ENCODE peak calls at places on chromosomes 11 and 22, in ten cellular contexts. Z, N, W, D, O, M, U, J, Q and S are unnamed samples.

GRCh38 chr11:122365545-122366380 is 249.7 kb upstream of the BLID start:
- DNase-seq in Z (no peak), N (no peak), W (peak; percentile 5), D (no peak), O (no peak), M (no peak), U (no peak), J (no peak), Q (peak; percentile 49), S (no peak)

GRCh38 chr11:6655020-6655789 is 404 bp downstream of the DCHS1 start:
- DNase-seq in Z (peak; percentile 52), N (no peak), W (no peak), D (no peak), O (no peak), M (no peak), U (peak; percentile 45), J (no peak), Q (peak; percentile 58), S (no peak)

GRCh38 chr22:44537016-44537936 is 39.2 kb upstream of the RTL6 start:
- DNase-seq in Z (no peak), N (no peak), W (no peak), D (no peak), O (no peak), M (no peak), U (no peak), J (no peak), Q (peak; percentile 24), S (no peak)

GRCh38 chr22:24421428-24421931 is 5.9 kb upstream of the ADORA2A start:
- DNase-seq in Z (peak; percentile 45), N (no peak), W (no peak), D (no peak), O (no peak), M (no peak), U (peak; percentile 59), J (no peak), Q (no peak), S (no peak)

GRCh38 chr22:29002603-29003002 is 59.0 kb downstream of the C22orf31 start:
- DNase-seq in Z (no peak), N (no peak), W (no peak), D (no peak), O (no peak), M (no peak), U (no peak), J (no peak), Q (no peak), S (no peak)

GRCh38 chr11:62588966-62589637 is 2.2 kb downstream of the TUT1 start:
- DNase-seq in Z (no peak), N (no peak), W (peak; percentile 42), D (no peak), O (no peak), M (no peak), U (no peak), J (peak; percentile 50), Q (peak; percentile 66), S (no peak)

GRCh38 chr22:49024775-49025440 is 802.8 kb downstream of the BRD1 start:
- DNase-seq in Z (no peak), N (no peak), W (no peak), D (no peak), O (no peak), M (no peak), U (no peak), J (no peak), Q (no peak), S (no peak)

GRCh38 chr22:42848941-42849340 is 8.1 kb downstream of the ARFGAP3 start:
- DNase-seq in Z (no peak), N (no peak), W (no peak), D (no peak), O (no peak), M (no peak), U (no peak), J (no peak), Q (peak; percentile 51), S (no peak)

GRCh38 chr22:46008836-46009596 is 32.1 kb upstream of the WNT7B start:
- DNase-seq in Z (no peak), N (no peak), W (no peak), D (no peak), O (no peak), M (no peak), U (no peak), J (no peak), Q (no peak), S (peak; percentile 17)

GRCh38 chr11:117910941-117911630 is 18.1 kb downstream of the TMPRSS13 start:
- DNase-seq in Z (no peak), N (no peak), W (no peak), D (no peak), O (no peak), M (no peak), U (no peak), J (no peak), Q (no peak), S (no peak)

GRCh38 chr22:20919718-20920117 is 2.5 kb downstream of the CRKL start:
- DNase-seq in Z (no peak), N (no peak), W (no peak), D (no peak), O (no peak), M (no peak), U (no peak), J (no peak), Q (peak; percentile 37), S (no peak)

GRCh38 chr22:50314455-50315288 is 7.2 kb upstream of the PLXNB2 start:
- DNase-seq in Z (peak; percentile 70), N (no peak), W (no peak), D (no peak), O (no peak), M (no peak), U (peak; percentile 64), J (no peak), Q (no peak), S (no peak)

GRCh38 chr11:122727101-122727929 is 71.8 kb downstream of the UBASH3B start:
- DNase-seq in Z (peak; percentile 25), N (no peak), W (no peak), D (no peak), O (no peak), M (peak; percentile 17), U (peak; percentile 56), J (no peak), Q (peak; percentile 37), S (no peak)

GRCh38 chr11:65903068-65903481 is 2.9 kb upstream of the FOSL1 start:
- DNase-seq in Z (no peak), N (peak; percentile 81), W (peak; percentile 89), D (peak; percentile 91), O (peak; percentile 68), M (no peak), U (no peak), J (peak; percentile 76), Q (peak; percentile 95), S (peak; percentile 53)

GRCh38 chr22:22111267-22111751 is 128.7 kb upstream of the TOP3B start:
- DNase-seq in Z (no peak), N (peak; percentile 98), W (peak; percentile 64), D (peak; percentile 95), O (no peak), M (no peak), U (no peak), J (peak; percentile 81), Q (peak; percentile 90), S (peak; percentile 99)

GRCh38 chr11:12112731-12113130 is 2.3 kb downstream of the MICAL2 start:
- DNase-seq in Z (no peak), N (no peak), W (no peak), D (no peak), O (no peak), M (no peak), U (no peak), J (no peak), Q (no peak), S (no peak)
- H3K4me3 ChIP-seq in Z (no peak overlapping the region), N (peak overlapping the region; percentile 60), W (no peak overlapping the region), D (peak overlapping the region; percentile 80), O (no peak overlapping the region), M (no peak overlapping the region), U (no peak overlapping the region), J (peak overlapping the region; percentile 97), Q (peak overlapping the region; percentile 91), S (no peak overlapping the region)

GRCh38 chr11:416757-417621 is 2.2 kb upstream of the SIGIRR start:
- DNase-seq in Z (peak; percentile 50), N (peak; percentile 45), W (no peak), D (no peak), O (no peak), M (no peak), U (peak; percentile 42), J (no peak), Q (peak; percentile 65), S (peak; percentile 63)
- H3K4me3 ChIP-seq in Z (peak overlapping the region; percentile 82), N (peak overlapping the region; percentile 37), W (no peak overlapping the region), D (peak overlapping the region; percentile 41), O (peak overlapping the region; percentile 47), M (peak overlapping the region; percentile 31), U (peak overlapping the region; percentile 92), J (peak overlapping the region; percentile 46), Q (peak overlapping the region; percentile 64), S (peak overlapping the region; percentile 51)

GRCh38 chr11:113265343-113265742 is 49.0 kb upstream of the TTC12 start:
- DNase-seq in Z (no peak), N (no peak), W (no peak), D (no peak), O (no peak), M (no peak), U (no peak), J (no peak), Q (no peak), S (no peak)
- H3K4me3 ChIP-seq in Z (no peak overlapping the region), N (no peak overlapping the region), W (no peak overlapping the region), D (no peak overlapping the region), O (no peak overlapping the region), M (no peak overlapping the region), U (no peak overlapping the region), J (no peak overlapping the region), Q (no peak overlapping the region), S (no peak overlapping the region)

GRCh38 chr11:129236850-129237249 is 44.7 kb upstream of the ARHGAP32 start:
- DNase-seq in Z (no peak), N (no peak), W (no peak), D (no peak), O (no peak), M (no peak), U (no peak), J (no peak), Q (no peak), S (no peak)

GRCh38 chr11:129239207-129239606 is 47.1 kb upstream of the ARHGAP32 start:
- DNase-seq in Z (no peak), N (no peak), W (no peak), D (no peak), O (no peak), M (no peak), U (no peak), J (no peak), Q (no peak), S (no peak)

GRCh38 chr11:129237880-129238638 is 45.9 kb upstream of the ARHGAP32 start:
- DNase-seq in Z (no peak), N (no peak), W (no peak), D (no peak), O (no peak), M (no peak), U (no peak), J (no peak), Q (no peak), S (no peak)

GRCh38 chr11:129237456-129237855 is 45.3 kb upstream of the ARHGAP32 start:
- DNase-seq in Z (no peak), N (no peak), W (no peak), D (no peak), O (no peak), M (no peak), U (no peak), J (no peak), Q (no peak), S (no peak)

DNA sequence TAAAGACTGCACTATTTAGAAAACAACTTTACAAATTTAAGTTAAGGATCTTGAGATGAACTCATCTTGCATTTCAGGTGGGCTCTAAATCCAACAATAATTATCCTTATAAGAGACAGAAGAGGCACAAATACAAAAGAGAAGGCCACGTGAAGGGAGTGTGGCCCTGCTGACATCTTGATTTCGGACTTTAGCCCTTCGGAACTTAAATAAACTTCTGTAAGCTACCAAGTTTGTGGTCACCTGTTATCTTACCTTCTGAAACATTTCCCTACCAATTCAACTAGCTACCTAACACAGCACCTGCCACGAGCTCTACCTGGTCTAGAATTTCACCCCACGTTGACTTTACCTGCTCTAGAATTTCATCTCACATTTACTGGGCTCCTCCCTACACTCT is 42.9 kb upstream of the ARHGAP32 start:
- DNase-seq in Z (no peak), N (no peak), W (no peak), D (no peak), O (no peak), M (no peak), U (no peak), J (no peak), Q (no peak), S (no peak)
- H3K4me3 ChIP-seq in Z (no peak overlapping the region), N (no peak overlapping the region), W (no peak overlapping the region), D (no peak overlapping the region), O (no peak overlapping the region), M (no peak overlapping the region), U (no peak overlapping the region), J (no peak overlapping the region), Q (no peak overlapping the region), S (no peak overlapping the region)